ENCODE peak calls at places on chromosome 11, in six cellular contexts. N, A, S, B, P and D are unnamed samples.

GRCh38 chr11:46778416-46778815 is 59.4 kb downstream of the F2 start:
- DNase-seq in P (no peak), S (no peak), N (no peak), B (no peak), A (no peak), D (no peak)

GRCh38 chr11:82999232-82999631 is 72.5 kb downstream of the RAB30 start:
- DNase-seq in B (no peak), S (no peak), P (no peak), A (no peak), N (no peak), D (no peak)

GRCh38 chr11:68261006-68261405 is 10.8 kb downstream of the C11orf24 start:
- DNase-seq in S (no peak), P (no peak), B (no peak), A (no peak), N (no peak), D (no peak)

GRCh38 chr11:11607772-11608171 is 14.0 kb downstream of the GALNT18 start:
- DNase-seq in P (no peak), S (no peak), N (no peak), B (no peak), A (no peak), D (no peak)

GRCh38 chr11:16876840-16877239 is 137.4 kb downstream of the PLEKHA7 start:
- DNase-seq in N (no peak), B (no peak), S (no peak), A (no peak), P (no peak), D (no peak)

GRCh38 chr11:32333335-32333991 is 101.9 kb downstream of the WT1 start:
- DNase-seq in P (peak; percentile 40), N (peak; percentile 48), B (peak; percentile 77), S (peak; percentile 37), A (no peak), D (no peak)

GRCh38 chr11:44568706-44569473 is 3.4 kb downstream of the CD82 start:
- DNase-seq in B (peak; percentile 86), P (peak; percentile 89), S (peak; percentile 80), A (no peak), N (peak; percentile 35), D (no peak)

GRCh38 chr11:84390441-84391078 is 1104.4 kb upstream of the CCDC90B start:
- DNase-seq in N (no peak), B (no peak), S (no peak), A (peak; percentile 45), P (no peak), D (no peak)

GRCh38 chr11:126140106-126140931 is 71.1 kb downstream of the RPUSD4 start:
- DNase-seq in S (no peak), A (no peak), P (no peak), N (no peak), B (no peak), D (no peak)

GRCh38 chr11:456533-456932 is 6.5 kb downstream of the PTDSS2 start:
- DNase-seq in B (peak; percentile 57), N (no peak), P (peak; percentile 16), A (no peak), S (peak; percentile 0), D (no peak)

GRCh38 chr11:84261707-84262106 is 975.5 kb upstream of the CCDC90B start:
- DNase-seq in B (no peak), P (no peak), A (peak; percentile 9), N (no peak), S (no peak), D (no peak)

GRCh38 chr11:109978895-109979294 is 114.3 kb upstream of the ZC3H12C start:
- DNase-seq in P (no peak), B (no peak), S (no peak), A (no peak), N (no peak), D (no peak)

GRCh38 chr11:43992834-43993637 is 50.6 kb downstream of the C11orf96 start:
- DNase-seq in N (no peak), P (peak; percentile 70), S (no peak), B (no peak), A (no peak), D (no peak)

GRCh38 chr11:123179571-123179970 is 15.5 kb downstream of the CLMP start:
- DNase-seq in A (no peak), N (no peak), P (no peak), B (no peak), S (no peak), D (no peak)

GRCh38 chr11:91981995-91982394 is 242.6 kb upstream of the FAT3 start:
- DNase-seq in S (peak; percentile 58), B (no peak), A (no peak), N (peak; percentile 13), P (peak; percentile 71), D (no peak)

GRCh38 chr11:63567044-63567840 is 4.1 kb upstream of the PLAAT2 start:
- DNase-seq in N (no peak), B (no peak), A (peak; percentile 55), P (peak; percentile 62), S (no peak), D (no peak)

GRCh38 chr11:34502949-34503348 is 10.6 kb downstream of the ELF5 start:
- DNase-seq in B (no peak), N (no peak), P (no peak), A (no peak), S (no peak), D (no peak)

GRCh38 chr11:13344818-13345217 is 67.2 kb downstream of the BMAL1 start:
- DNase-seq in N (no peak), S (no peak), P (no peak), A (no peak), B (no peak), D (no peak)

GRCh38 chr11:76771446-76772099 is 11.6 kb upstream of the TSKU start:
- DNase-seq in B (no peak), N (no peak), A (no peak), P (no peak), S (no peak), D (no peak)

GRCh38 chr11:92380882-92381281 is 156.3 kb downstream of the FAT3 start:
- DNase-seq in B (no peak), A (no peak), P (no peak), N (no peak), S (no peak), D (no peak)

GRCh38 chr11:47565340-47566165 is at the start of gene PTPMT1:
- DNase-seq in N (no peak), S (peak; percentile 83), A (peak; percentile 88), B (peak; percentile 94), P (peak; percentile 85), D (no peak)

GRCh38 chr11:19555266-19555665 is 157.4 kb upstream of the NAV2 start:
- DNase-seq in S (no peak), A (no peak), P (no peak), N (no peak), B (no peak), D (no peak)

GRCh38 chr11:130055637-130056036 is 14.1 kb upstream of the APLP2 start:
- DNase-seq in S (no peak), A (no peak), P (no peak), N (no peak), B (no peak), D (no peak)

GRCh38 chr11:78838417-78838816 is 263.8 kb upstream of the NARS2 start:
- DNase-seq in B (no peak), P (no peak), S (no peak), N (no peak), A (no peak), D (no peak)

GRCh38 chr11:70487160-70487559 is 88.8 kb downstream of the CTTN start:
- DNase-seq in A (no peak), B (no peak), N (no peak), P (no peak), S (no peak), D (no peak)
- H3K9me3 ChIP-seq in A (no peaks in the 10 kb centered on the region), B (peaks cover 7% of the 10 kb centered on the region), N (peaks cover 6% of the 10 kb centered on the region), P (no peaks in the 10 kb centered on the region), S (peaks cover 3% of the 10 kb centered on the region), D (no peaks in the 10 kb centered on the region)

GRCh38 chr11:29844701-29845379 is 172.0 kb downstream of the KCNA4 start:
- DNase-seq in S (no peak), B (no peak), N (no peak), P (no peak), A (no peak), D (no peak)
- H3K9me3 ChIP-seq in S (no peaks in the 10 kb centered on the region), B (no peaks in the 10 kb centered on the region), N (no peaks in the 10 kb centered on the region), P (peaks cover 7% of the 10 kb centered on the region), A (no peaks in the 10 kb centered on the region), D (peaks cover 4% of the 10 kb centered on the region)

DNA sequence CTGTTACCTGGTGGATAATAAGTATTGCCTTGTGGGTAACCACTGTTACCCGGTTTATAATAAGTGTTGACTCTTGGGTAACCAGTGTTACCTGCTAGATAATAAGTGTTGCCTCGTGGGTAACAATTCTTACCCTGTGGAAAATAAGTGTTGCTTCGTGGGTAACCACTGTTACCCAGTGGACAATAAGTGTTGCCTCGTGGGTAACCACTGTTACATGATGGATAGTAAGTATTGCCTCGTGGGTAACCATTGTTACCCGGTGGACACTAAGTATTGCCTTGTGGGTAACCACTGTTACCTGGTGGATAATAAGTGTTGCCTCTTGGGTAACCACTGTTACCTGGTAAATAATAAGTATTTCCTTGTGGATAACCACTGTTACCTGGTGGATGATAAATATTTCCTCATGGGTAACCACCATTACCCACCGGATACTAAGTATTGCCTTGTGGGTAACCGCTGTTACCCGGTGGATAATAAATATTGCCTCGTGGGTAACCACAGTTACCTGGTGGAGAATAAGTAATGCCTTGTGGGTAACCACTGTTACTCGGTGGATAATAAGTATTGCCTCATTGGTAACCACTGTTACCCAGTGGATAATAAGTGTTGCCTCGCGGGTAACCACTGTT is 8.7 kb upstream of the NXPE4 start:
- DNase-seq in A (no peak), N (no peak), B (no peak), S (no peak), P (no peak), D (no peak)
- H3K9me3 ChIP-seq in A (no peaks in the 10 kb centered on the region), N (no peaks in the 10 kb centered on the region), B (no peaks in the 10 kb centered on the region), S (no peaks in the 10 kb centered on the region), P (no peaks in the 10 kb centered on the region), D (no peaks in the 10 kb centered on the region)

DNA sequence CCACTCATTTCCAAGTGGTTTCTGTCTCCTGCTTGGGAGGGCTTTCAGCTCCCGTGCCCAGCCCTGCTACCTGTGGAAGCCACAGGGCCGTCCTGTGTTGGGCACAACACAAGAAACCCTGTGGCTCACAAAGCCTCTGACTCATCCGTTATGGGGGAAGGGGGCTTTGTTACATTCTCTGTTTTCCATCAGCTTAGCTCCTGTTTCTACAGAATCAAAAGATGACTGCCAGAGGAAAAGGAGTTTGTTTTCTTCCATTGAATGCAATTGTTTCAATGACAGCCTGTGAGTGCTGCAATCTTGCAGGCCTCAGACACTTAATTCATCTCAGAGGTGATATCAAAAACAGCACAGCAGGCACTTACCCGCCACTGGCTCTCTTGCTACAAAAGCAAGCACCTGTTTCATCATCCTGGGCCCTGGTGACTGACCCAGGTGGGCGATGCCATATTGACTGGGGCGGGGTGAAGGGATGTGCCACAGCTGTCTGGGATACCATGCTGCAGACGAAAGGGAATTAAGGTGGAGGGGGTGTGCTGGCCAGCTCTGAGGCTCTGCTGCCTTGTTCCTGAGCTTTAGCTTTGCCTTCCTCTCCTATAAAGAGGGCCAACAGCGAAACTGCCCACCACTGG is 194.3 kb downstream of the OPCML start:
- DNase-seq in B (no peak), S (no peak), N (no peak), P (no peak), A (no peak), D (no peak)
- H3K9me3 ChIP-seq in B (no peaks in the 10 kb centered on the region), S (no peaks in the 10 kb centered on the region), N (no peaks in the 10 kb centered on the region), P (no peaks in the 10 kb centered on the region), A (no peaks in the 10 kb centered on the region), D (no peaks in the 10 kb centered on the region)